ENCODE peak calls at places on chromosomes 6 and 20, in nine cellular contexts. V, G, B, Q, Y, Z, D, X and M are unnamed samples.

GRCh38 chr6:166559211-166559610 is 27.3 kb downstream of the RAMACL start:
- DNase-seq in V (no peak), G (no peak), B (no peak), Q (peak; percentile 96), Y (no peak), Z (no peak), D (no peak), X (no peak), M (no peak)

GRCh38 chr6:37192669-37193068 is 22.7 kb downstream of the PIM1 start:
- DNase-seq in V (no peak), G (no peak), B (no peak), Q (no peak), Y (no peak), Z (no peak), D (no peak), X (no peak), M (no peak)

GRCh38 chr6:118705799-118706481 is 54.5 kb upstream of the CEP85L start:
- DNase-seq in V (peak; percentile 60), G (no peak), B (peak; percentile 36), Q (peak; percentile 55), Y (no peak), Z (peak; percentile 73), D (no peak), X (no peak), M (peak; percentile 63)

GRCh38 chr6:26217714-26218075 is 130.5 kb downstream of the HFE start:
- DNase-seq in V (no peak), G (no peak), B (no peak), Q (peak; percentile 38), Y (no peak), Z (peak; percentile 58), D (no peak), X (no peak), M (peak; percentile 70)

GRCh38 chr6:106446287-106446885 is 85.9 kb downstream of the CRYBG1 start:
- DNase-seq in V (peak; percentile 72), G (no peak), B (peak; percentile 12), Q (no peak), Y (no peak), Z (no peak), D (no peak), X (no peak), M (no peak)

GRCh38 chr6:108277295-108277694 is 16.5 kb upstream of the SNX3 start:
- DNase-seq in V (no peak), G (no peak), B (no peak), Q (no peak), Y (no peak), Z (no peak), D (no peak), X (no peak), M (no peak)

GRCh38 chr20:58312836-58313235 is 3.3 kb downstream of the RAB22A start:
- DNase-seq in V (no peak), G (no peak), B (no peak), Q (peak; percentile 98), Y (no peak), Z (no peak), D (no peak), X (no peak), M (no peak)

GRCh38 chr6:9412951-9413559 is 977.7 kb upstream of the SLC35B3 start:
- DNase-seq in V (peak; percentile 38), G (no peak), B (no peak), Q (peak; percentile 60), Y (no peak), Z (peak; percentile 12), D (peak; percentile 12), X (no peak), M (peak; percentile 5)

GRCh38 chr6:156948807-156949206 is 171.6 kb downstream of the ARID1B start:
- DNase-seq in V (no peak), G (no peak), B (peak; percentile 97), Q (peak; percentile 92), Y (no peak), Z (no peak), D (no peak), X (no peak), M (no peak)

GRCh38 chr20:10228330-10228729 is 9.7 kb downstream of the SNAP25 start:
- DNase-seq in V (no peak), G (no peak), B (no peak), Q (peak; percentile 64), Y (no peak), Z (peak; percentile 44), D (no peak), X (no peak), M (no peak)

GRCh38 chr20:36275011-36275410 is 31.1 kb upstream of the DLGAP4 start:
- DNase-seq in V (no peak), G (no peak), B (no peak), Q (no peak), Y (no peak), Z (no peak), D (no peak), X (no peak), M (no peak)

GRCh38 chr6:3489961-3490621 is 33.2 kb upstream of the SLC22A23 start:
- DNase-seq in V (no peak), G (no peak), B (no peak), Q (peak; percentile 18), Y (no peak), Z (no peak), D (no peak), X (no peak), M (no peak)

GRCh38 chr6:16674666-16675392 is 86.4 kb downstream of the ATXN1 start:
- DNase-seq in V (no peak), G (no peak), B (peak; percentile 49), Q (no peak), Y (no peak), Z (no peak), D (no peak), X (no peak), M (no peak)

GRCh38 chr20:18224968-18225568 is 63.3 kb upstream of the ZNF133 start:
- DNase-seq in V (no peak), G (no peak), B (peak; percentile 64), Q (peak; percentile 76), Y (peak; percentile 16), Z (no peak), D (peak; percentile 20), X (peak; percentile 66), M (no peak)

GRCh38 chr6:30912746-30913520 is 1.1 kb upstream of the VARS2 start:
- DNase-seq in V (no peak), G (no peak), B (no peak), Q (no peak), Y (no peak), Z (no peak), D (no peak), X (no peak), M (peak; percentile 11)

GRCh38 chr20:4435210-4435609 is 286.5 kb upstream of the PRND start:
- DNase-seq in V (no peak), G (no peak), B (peak; percentile 71), Q (no peak), Y (no peak), Z (no peak), D (no peak), X (no peak), M (no peak)

GRCh38 chr20:46357030-46357514 is 48.8 kb upstream of the CDH22 start:
- DNase-seq in V (no peak), G (no peak), B (no peak), Q (no peak), Y (no peak), Z (no peak), D (no peak), X (no peak), M (peak; percentile 26)

GRCh38 chr6:44234101-44235090 is 11.0 kb downstream of the SLC29A1 start:
- DNase-seq in V (peak; percentile 29), G (no peak), B (peak; percentile 73), Q (peak; percentile 77), Y (peak; percentile 77), Z (peak; percentile 89), D (no peak), X (peak; percentile 85), M (peak; percentile 90)

GRCh38 chr6:37014667-37015066 is 9.2 kb downstream of the FGD2 start:
- DNase-seq in V (no peak), G (no peak), B (no peak), Q (no peak), Y (no peak), Z (no peak), D (no peak), X (no peak), M (no peak)

GRCh38 chr20:15658295-15658694 is 915.0 kb downstream of the KIF16B start:
- DNase-seq in V (no peak), G (no peak), B (no peak), Q (no peak), Y (no peak), Z (no peak), D (no peak), X (no peak), M (no peak)

GRCh38 chr6:36730424-36731380 is 33.1 kb downstream of the RAB44 start:
- DNase-seq in V (no peak), G (no peak), B (no peak), Q (peak; percentile 62), Y (no peak), Z (no peak), D (no peak), X (no peak), M (no peak)

GRCh38 chr6:15521516-15521915 is 141.3 kb downstream of the DTNBP1 start:
- DNase-seq in V (no peak), G (no peak), B (no peak), Q (no peak), Y (no peak), Z (no peak), D (no peak), X (peak; percentile 54), M (no peak)

GRCh38 chr20:34120213-34120612 is 8.2 kb upstream of the EIF2S2 start:
- DNase-seq in V (no peak), G (no peak), B (no peak), Q (no peak), Y (no peak), Z (no peak), D (no peak), X (no peak), M (no peak)